ENCODE peak calls at places on chromosomes 2 and 18, in seven cellular contexts. One of them, this sample, is unnamed.

GRCh38 chr2:144496660-144497598 is 23.0 kb downstream of the ZEB2 start:
- DNase-seq in iris pigment epithelial cell: no peak
- DNase-seq in astrocyte: no peak
- DNase-seq in GM12891: no peak
- DNase-seq in aorta: no peak
- DNase-seq in stimulated activated CD8-positive, alpha-beta memory T cell treated with anti-CD3 and anti-CD28 coated beads, Interleukin-12 subunit alpha, Interleukin-12 subunit beta, amount 100 ng/mL, for 1 hour: no peak
- DNase-seq in EH: no peak
- DNase-seq in this sample: no peak

GRCh38 chr2:128755693-128756371 is 437.2 kb upstream of the HS6ST1 start:
- DNase-seq in iris pigment epithelial cell: no peak
- DNase-seq in astrocyte: no peak
- DNase-seq in GM12891: no peak
- DNase-seq in aorta: no peak
- DNase-seq in stimulated activated CD8-positive, alpha-beta memory T cell treated with anti-CD3 and anti-CD28 coated beads, Interleukin-12 subunit alpha, Interleukin-12 subunit beta, amount 100 ng/mL, for 1 hour: no peak
- DNase-seq in EH: no peak
- DNase-seq in this sample: no peak

GRCh38 chr2:41933585-41934322 is 114.1 kb upstream of the PKDCC start:
- DNase-seq in iris pigment epithelial cell: peak; percentile 99
- DNase-seq in astrocyte: peak; percentile 95
- DNase-seq in GM12891: no peak
- DNase-seq in aorta: no peak
- DNase-seq in stimulated activated CD8-positive, alpha-beta memory T cell treated with anti-CD3 and anti-CD28 coated beads, Interleukin-12 subunit alpha, Interleukin-12 subunit beta, amount 100 ng/mL, for 1 hour: no peak
- DNase-seq in EH: peak; percentile 84
- DNase-seq in this sample: no peak

GRCh38 chr2:129936334-129936934 is 43.0 kb upstream of the RAB6C start:
- DNase-seq in iris pigment epithelial cell: no peak
- DNase-seq in astrocyte: no peak
- DNase-seq in GM12891: no peak
- DNase-seq in aorta: no peak
- DNase-seq in stimulated activated CD8-positive, alpha-beta memory T cell treated with anti-CD3 and anti-CD28 coated beads, Interleukin-12 subunit alpha, Interleukin-12 subunit beta, amount 100 ng/mL, for 1 hour: no peak
- DNase-seq in EH: no peak
- DNase-seq in this sample: peak; percentile 40

GRCh38 chr2:209387389-209387788 is 36.5 kb upstream of the MAP2 start:
- DNase-seq in iris pigment epithelial cell: no peak
- DNase-seq in astrocyte: no peak
- DNase-seq in GM12891: no peak
- DNase-seq in aorta: no peak
- DNase-seq in stimulated activated CD8-positive, alpha-beta memory T cell treated with anti-CD3 and anti-CD28 coated beads, Interleukin-12 subunit alpha, Interleukin-12 subunit beta, amount 100 ng/mL, for 1 hour: no peak
- DNase-seq in EH: no peak
- DNase-seq in this sample: no peak

GRCh38 chr2:48398285-48399135 is 131.4 kb upstream of the STON1 start:
- DNase-seq in iris pigment epithelial cell: peak; percentile 20
- DNase-seq in astrocyte: peak; percentile 57
- DNase-seq in GM12891: no peak
- DNase-seq in aorta: no peak
- DNase-seq in stimulated activated CD8-positive, alpha-beta memory T cell treated with anti-CD3 and anti-CD28 coated beads, Interleukin-12 subunit alpha, Interleukin-12 subunit beta, amount 100 ng/mL, for 1 hour: no peak
- DNase-seq in EH: peak; percentile 7
- DNase-seq in this sample: no peak

GRCh38 chr2:165535443-165535842 is 65.9 kb downstream of the CSRNP3 start:
- DNase-seq in iris pigment epithelial cell: no peak
- DNase-seq in astrocyte: no peak
- DNase-seq in GM12891: no peak
- DNase-seq in aorta: no peak
- DNase-seq in stimulated activated CD8-positive, alpha-beta memory T cell treated with anti-CD3 and anti-CD28 coated beads, Interleukin-12 subunit alpha, Interleukin-12 subunit beta, amount 100 ng/mL, for 1 hour: no peak
- DNase-seq in EH: peak; percentile 1
- DNase-seq in this sample: no peak

GRCh38 chr2:159119652-159120257 is 151.3 kb downstream of the TANC1 start:
- DNase-seq in iris pigment epithelial cell: peak; percentile 52
- DNase-seq in astrocyte: peak; percentile 41
- DNase-seq in GM12891: no peak
- DNase-seq in aorta: no peak
- DNase-seq in stimulated activated CD8-positive, alpha-beta memory T cell treated with anti-CD3 and anti-CD28 coated beads, Interleukin-12 subunit alpha, Interleukin-12 subunit beta, amount 100 ng/mL, for 1 hour: no peak
- DNase-seq in EH: peak; percentile 57
- DNase-seq in this sample: no peak

GRCh38 chr2:241741016-241741415 is 6.6 kb downstream of the D2HGDH start:
- DNase-seq in iris pigment epithelial cell: no peak
- DNase-seq in astrocyte: no peak
- DNase-seq in GM12891: no peak
- DNase-seq in aorta: no peak
- DNase-seq in stimulated activated CD8-positive, alpha-beta memory T cell treated with anti-CD3 and anti-CD28 coated beads, Interleukin-12 subunit alpha, Interleukin-12 subunit beta, amount 100 ng/mL, for 1 hour: no peak
- DNase-seq in EH: no peak
- DNase-seq in this sample: no peak

GRCh38 chr2:15640291-15640711 is 48.6 kb downstream of the DDX1 start:
- DNase-seq in iris pigment epithelial cell: peak; percentile 92
- DNase-seq in astrocyte: peak; percentile 76
- DNase-seq in GM12891: no peak
- DNase-seq in aorta: no peak
- DNase-seq in stimulated activated CD8-positive, alpha-beta memory T cell treated with anti-CD3 and anti-CD28 coated beads, Interleukin-12 subunit alpha, Interleukin-12 subunit beta, amount 100 ng/mL, for 1 hour: no peak
- DNase-seq in EH: peak; percentile 81
- DNase-seq in this sample: no peak

GRCh38 chr2:237511885-237512405 is 24.9 kb downstream of the MLPH start:
- DNase-seq in iris pigment epithelial cell: no peak
- DNase-seq in astrocyte: no peak
- DNase-seq in GM12891: no peak
- DNase-seq in aorta: no peak
- DNase-seq in stimulated activated CD8-positive, alpha-beta memory T cell treated with anti-CD3 and anti-CD28 coated beads, Interleukin-12 subunit alpha, Interleukin-12 subunit beta, amount 100 ng/mL, for 1 hour: no peak
- DNase-seq in EH: no peak
- DNase-seq in this sample: no peak

GRCh38 chr2:138707424-138708074 is 72.6 kb downstream of the NXPH2 start:
- DNase-seq in iris pigment epithelial cell: peak; percentile 92
- DNase-seq in astrocyte: peak; percentile 95
- DNase-seq in GM12891: no peak
- DNase-seq in aorta: no peak
- DNase-seq in stimulated activated CD8-positive, alpha-beta memory T cell treated with anti-CD3 and anti-CD28 coated beads, Interleukin-12 subunit alpha, Interleukin-12 subunit beta, amount 100 ng/mL, for 1 hour: no peak
- DNase-seq in EH: peak; percentile 64
- DNase-seq in this sample: no peak

GRCh38 chr2:43057026-43057741 is 169.2 kb downstream of the ZFP36L2 start:
- DNase-seq in iris pigment epithelial cell: no peak
- DNase-seq in astrocyte: no peak
- DNase-seq in GM12891: no peak
- DNase-seq in aorta: peak; percentile 67
- DNase-seq in stimulated activated CD8-positive, alpha-beta memory T cell treated with anti-CD3 and anti-CD28 coated beads, Interleukin-12 subunit alpha, Interleukin-12 subunit beta, amount 100 ng/mL, for 1 hour: no peak
- DNase-seq in EH: no peak
- DNase-seq in this sample: peak; percentile 57

GRCh38 chr2:158745067-158745865 is 49.9 kb upstream of the DAPL1 start:
- DNase-seq in iris pigment epithelial cell: peak; percentile 79
- DNase-seq in astrocyte: peak; percentile 51
- DNase-seq in GM12891: no peak
- DNase-seq in aorta: no peak
- DNase-seq in stimulated activated CD8-positive, alpha-beta memory T cell treated with anti-CD3 and anti-CD28 coated beads, Interleukin-12 subunit alpha, Interleukin-12 subunit beta, amount 100 ng/mL, for 1 hour: no peak
- DNase-seq in EH: peak; percentile 64
- DNase-seq in this sample: no peak

GRCh38 chr2:233349005-233349998 is 5.0 kb upstream of the DGKD start:
- DNase-seq in iris pigment epithelial cell: no peak
- DNase-seq in astrocyte: no peak
- DNase-seq in GM12891: peak; percentile 39
- DNase-seq in aorta: peak; percentile 77
- DNase-seq in stimulated activated CD8-positive, alpha-beta memory T cell treated with anti-CD3 and anti-CD28 coated beads, Interleukin-12 subunit alpha, Interleukin-12 subunit beta, amount 100 ng/mL, for 1 hour: no peak
- DNase-seq in EH: no peak
- DNase-seq in this sample: no peak

GRCh38 chr18:48649231-48649630 is 110.4 kb downstream of the CTIF start:
- DNase-seq in iris pigment epithelial cell: no peak
- DNase-seq in astrocyte: no peak
- DNase-seq in GM12891: no peak
- DNase-seq in aorta: no peak
- DNase-seq in stimulated activated CD8-positive, alpha-beta memory T cell treated with anti-CD3 and anti-CD28 coated beads, Interleukin-12 subunit alpha, Interleukin-12 subunit beta, amount 100 ng/mL, for 1 hour: no peak
- DNase-seq in EH: no peak
- DNase-seq in this sample: no peak

GRCh38 chr2:61557386-61557785 is 19.2 kb upstream of the XPO1 start:
- DNase-seq in iris pigment epithelial cell: no peak
- DNase-seq in astrocyte: no peak
- DNase-seq in GM12891: no peak
- DNase-seq in aorta: no peak
- DNase-seq in stimulated activated CD8-positive, alpha-beta memory T cell treated with anti-CD3 and anti-CD28 coated beads, Interleukin-12 subunit alpha, Interleukin-12 subunit beta, amount 100 ng/mL, for 1 hour: no peak
- DNase-seq in EH: peak; percentile 5
- DNase-seq in this sample: no peak

GRCh38 chr18:45652703-45653490 is 37.6 kb downstream of the SLC14A2 start:
- DNase-seq in iris pigment epithelial cell: peak; percentile 32
- DNase-seq in astrocyte: peak; percentile 47
- DNase-seq in GM12891: no peak
- DNase-seq in aorta: no peak
- DNase-seq in stimulated activated CD8-positive, alpha-beta memory T cell treated with anti-CD3 and anti-CD28 coated beads, Interleukin-12 subunit alpha, Interleukin-12 subunit beta, amount 100 ng/mL, for 1 hour: no peak
- DNase-seq in EH: peak; percentile 51
- DNase-seq in this sample: no peak

GRCh38 chr2:14944562-14945346 is 312.2 kb downstream of the LRATD1 start:
- DNase-seq in iris pigment epithelial cell: peak; percentile 44
- DNase-seq in astrocyte: peak; percentile 26
- DNase-seq in GM12891: no peak
- DNase-seq in aorta: no peak
- DNase-seq in stimulated activated CD8-positive, alpha-beta memory T cell treated with anti-CD3 and anti-CD28 coated beads, Interleukin-12 subunit alpha, Interleukin-12 subunit beta, amount 100 ng/mL, for 1 hour: no peak
- DNase-seq in EH: peak; percentile 6
- DNase-seq in this sample: no peak

GRCh38 chr2:158253170-158253569 is 151.5 kb downstream of the UPP2 start:
- DNase-seq in iris pigment epithelial cell: no peak
- DNase-seq in astrocyte: no peak
- DNase-seq in GM12891: no peak
- DNase-seq in aorta: no peak
- DNase-seq in stimulated activated CD8-positive, alpha-beta memory T cell treated with anti-CD3 and anti-CD28 coated beads, Interleukin-12 subunit alpha, Interleukin-12 subunit beta, amount 100 ng/mL, for 1 hour: no peak
- DNase-seq in EH: no peak
- DNase-seq in this sample: no peak

GRCh38 chr2:10830203-10830602 is 17.6 kb upstream of the PDIA6 start:
- DNase-seq in iris pigment epithelial cell: no peak
- DNase-seq in astrocyte: no peak
- DNase-seq in GM12891: no peak
- DNase-seq in aorta: no peak
- DNase-seq in stimulated activated CD8-positive, alpha-beta memory T cell treated with anti-CD3 and anti-CD28 coated beads, Interleukin-12 subunit alpha, Interleukin-12 subunit beta, amount 100 ng/mL, for 1 hour: no peak
- DNase-seq in EH: no peak
- DNase-seq in this sample: no peak

GRCh38 chr18:43661570-43661969 is 384.3 kb upstream of the SYT4 start:
- DNase-seq in iris pigment epithelial cell: peak; percentile 86
- DNase-seq in astrocyte: peak; percentile 62
- DNase-seq in GM12891: no peak
- DNase-seq in aorta: no peak
- DNase-seq in stimulated activated CD8-positive, alpha-beta memory T cell treated with anti-CD3 and anti-CD28 coated beads, Interleukin-12 subunit alpha, Interleukin-12 subunit beta, amount 100 ng/mL, for 1 hour: no peak
- DNase-seq in EH: peak; percentile 79
- DNase-seq in this sample: no peak

GRCh38 chr18:13639196-13639595 is 87.2 kb downstream of the FAM210A start:
- DNase-seq in iris pigment epithelial cell: no peak
- DNase-seq in astrocyte: no peak
- DNase-seq in GM12891: no peak
- DNase-seq in aorta: no peak
- DNase-seq in stimulated activated CD8-positive, alpha-beta memory T cell treated with anti-CD3 and anti-CD28 coated beads, Interleukin-12 subunit alpha, Interleukin-12 subunit beta, amount 100 ng/mL, for 1 hour: no peak
- DNase-seq in EH: no peak
- DNase-seq in this sample: no peak

GRCh38 chr2:154375625-154376020 is 322.9 kb upstream of the KCNJ3 start:
- DNase-seq in iris pigment epithelial cell: peak; percentile 32
- DNase-seq in astrocyte: peak; percentile 20
- DNase-seq in GM12891: no peak
- DNase-seq in aorta: no peak
- DNase-seq in stimulated activated CD8-positive, alpha-beta memory T cell treated with anti-CD3 and anti-CD28 coated beads, Interleukin-12 subunit alpha, Interleukin-12 subunit beta, amount 100 ng/mL, for 1 hour: no peak
- DNase-seq in EH: no peak
- DNase-seq in this sample: no peak

GRCh38 chr2:196040218-196040617 is 28.4 kb downstream of the DNAH7 start:
- DNase-seq in iris pigment epithelial cell: no peak
- DNase-seq in astrocyte: no peak
- DNase-seq in GM12891: no peak
- DNase-seq in aorta: no peak
- DNase-seq in stimulated activated CD8-positive, alpha-beta memory T cell treated with anti-CD3 and anti-CD28 coated beads, Interleukin-12 subunit alpha, Interleukin-12 subunit beta, amount 100 ng/mL, for 1 hour: no peak
- DNase-seq in EH: no peak
- DNase-seq in this sample: no peak

GRCh38 chr2:159989249-159989648 is 73.2 kb downstream of the PLA2R1 start:
- DNase-seq in iris pigment epithelial cell: no peak
- DNase-seq in astrocyte: no peak
- DNase-seq in GM12891: no peak
- DNase-seq in aorta: no peak
- DNase-seq in stimulated activated CD8-positive, alpha-beta memory T cell treated with anti-CD3 and anti-CD28 coated beads, Interleukin-12 subunit alpha, Interleukin-12 subunit beta, amount 100 ng/mL, for 1 hour: no peak
- DNase-seq in EH: no peak
- DNase-seq in this sample: no peak

GRCh38 chr2:52934920-52935640 is 832.5 kb upstream of the CHAC2 start:
- DNase-seq in iris pigment epithelial cell: no peak
- DNase-seq in astrocyte: no peak
- DNase-seq in GM12891: no peak
- DNase-seq in aorta: no peak
- DNase-seq in stimulated activated CD8-positive, alpha-beta memory T cell treated with anti-CD3 and anti-CD28 coated beads, Interleukin-12 subunit alpha, Interleukin-12 subunit beta, amount 100 ng/mL, for 1 hour: no peak
- DNase-seq in EH: no peak
- DNase-seq in this sample: no peak

GRCh38 chr2:37654932-37655331 is 16.5 kb downstream of the CDC42EP3 start:
- DNase-seq in iris pigment epithelial cell: peak; percentile 72
- DNase-seq in astrocyte: peak; percentile 77
- DNase-seq in GM12891: peak; percentile 42
- DNase-seq in aorta: no peak
- DNase-seq in stimulated activated CD8-positive, alpha-beta memory T cell treated with anti-CD3 and anti-CD28 coated beads, Interleukin-12 subunit alpha, Interleukin-12 subunit beta, amount 100 ng/mL, for 1 hour: no peak
- DNase-seq in EH: peak; percentile 76
- DNase-seq in this sample: no peak

GRCh38 chr2:219181531-219181930 is 3.5 kb downstream of the RETREG2 start:
- DNase-seq in iris pigment epithelial cell: no peak
- DNase-seq in astrocyte: no peak
- DNase-seq in GM12891: no peak
- DNase-seq in aorta: no peak
- DNase-seq in stimulated activated CD8-positive, alpha-beta memory T cell treated with anti-CD3 and anti-CD28 coated beads, Interleukin-12 subunit alpha, Interleukin-12 subunit beta, amount 100 ng/mL, for 1 hour: no peak
- DNase-seq in EH: no peak
- DNase-seq in this sample: no peak

GRCh38 chr2:54497738-54498680 is 41.9 kb downstream of the SPTBN1 start:
- DNase-seq in iris pigment epithelial cell: peak; percentile 47
- DNase-seq in astrocyte: no peak
- DNase-seq in GM12891: no peak
- DNase-seq in aorta: no peak
- DNase-seq in stimulated activated CD8-positive, alpha-beta memory T cell treated with anti-CD3 and anti-CD28 coated beads, Interleukin-12 subunit alpha, Interleukin-12 subunit beta, amount 100 ng/mL, for 1 hour: no peak
- DNase-seq in EH: peak; percentile 37
- DNase-seq in this sample: no peak

GRCh38 chr2:96771792-96772618 is 11.3 kb downstream of the CNNM4 start:
- DNase-seq in iris pigment epithelial cell: no peak
- DNase-seq in astrocyte: no peak
- DNase-seq in GM12891: no peak
- DNase-seq in aorta: no peak
- DNase-seq in stimulated activated CD8-positive, alpha-beta memory T cell treated with anti-CD3 and anti-CD28 coated beads, Interleukin-12 subunit alpha, Interleukin-12 subunit beta, amount 100 ng/mL, for 1 hour: no peak
- DNase-seq in EH: no peak
- DNase-seq in this sample: no peak

GRCh38 chr2:158973111-158973510 is 4.7 kb downstream of the TANC1 start:
- DNase-seq in iris pigment epithelial cell: no peak
- DNase-seq in astrocyte: no peak
- DNase-seq in GM12891: no peak
- DNase-seq in aorta: no peak
- DNase-seq in stimulated activated CD8-positive, alpha-beta memory T cell treated with anti-CD3 and anti-CD28 coated beads, Interleukin-12 subunit alpha, Interleukin-12 subunit beta, amount 100 ng/mL, for 1 hour: no peak
- DNase-seq in EH: no peak
- DNase-seq in this sample: no peak

GRCh38 chr18:68713131-68713530 is 1.8 kb downstream of the TMX3 start:
- DNase-seq in iris pigment epithelial cell: no peak
- DNase-seq in astrocyte: no peak
- DNase-seq in GM12891: no peak
- DNase-seq in aorta: no peak
- DNase-seq in stimulated activated CD8-positive, alpha-beta memory T cell treated with anti-CD3 and anti-CD28 coated beads, Interleukin-12 subunit alpha, Interleukin-12 subunit beta, amount 100 ng/mL, for 1 hour: no peak
- DNase-seq in EH: peak; percentile 4
- DNase-seq in this sample: no peak

This sample was measured in tibial artery.